ENCODE peak calls at places on chromosomes 4 and X, in eight cellular contexts. A, Z, K, B, T, U, F and C are unnamed samples.

GRCh38 chr4:135741583-135741982 is 1540.0 kb upstream of the PABPC4L start:
- DNase-seq in A (no peak), Z (no peak), K (no peak), B (no peak), T (no peak), U (no peak), F (no peak), C (no peak)

GRCh38 chr4:1493540-1494287 is 87.5 kb upstream of the NKX1-1 start:
- DNase-seq in A (no peak), Z (no peak), K (no peak), B (no peak), T (no peak), U (no peak), F (no peak), C (peak)

GRCh38 chrX:142076633-142077032 is 128.5 kb downstream of the MAGEC2 start:
- DNase-seq in A (no peak), Z (no peak), K (no peak), B (no peak), T (no peak), U (no peak), F (no peak), C (no peak)

GRCh38 chr4:143405197-143405730 is 68.6 kb downstream of the GAB1 start:
- DNase-seq in A (no peak), Z (no peak), K (no peak), B (no peak), T (no peak), U (no peak), F (no peak), C (no peak)

GRCh38 chr4:27005512-27006246 is 145.0 kb downstream of the STIM2 start:
- DNase-seq in A (no peak), Z (no peak), K (peak), B (no peak), T (no peak), U (no peak), F (no peak), C (no peak)

GRCh38 chr4:24560770-24561415 is 23.5 kb downstream of the DHX15 start:
- DNase-seq in A (no peak), Z (no peak), K (no peak), B (no peak), T (no peak), U (no peak), F (no peak), C (no peak)

GRCh38 chr4:128305942-128306341 is 18.3 kb upstream of the PGRMC2 start:
- DNase-seq in A (no peak), Z (no peak), K (no peak), B (peak), T (no peak), U (no peak), F (no peak), C (no peak)

GRCh38 chr4:96766359-96766758 is 926.5 kb downstream of the PDHA2 start:
- DNase-seq in A (no peak), Z (no peak), K (no peak), B (no peak), T (no peak), U (no peak), F (no peak), C (no peak)

GRCh38 chr4:11650801-11651596 is 222.3 kb upstream of the HS3ST1 start:
- DNase-seq in A (no peak), Z (no peak), K (no peak), B (no peak), T (no peak), U (no peak), F (no peak), C (no peak)

GRCh38 chr4:137226900-137227299 is 305.4 kb downstream of the PCDH18 start:
- DNase-seq in A (no peak), Z (no peak), K (no peak), B (no peak), T (no peak), U (peak), F (peak), C (no peak)